ENCODE peak calls at places on chromosomes 6 and 20, in eight cellular contexts. L is cardiac muscle cell, Y is GM12878, J is astrocyte of the spinal cord, M is psoas muscle, D is AG04450, P is AG09309, A is heart left ventricle. K is an unnamed sample.

GRCh38 chr20:61659652-61660346 is 405.9 kb downstream of the TAF4 start:
- DNase-seq in L (no peak), A (no peak), J (no peak), M (peak), P (no peak), Y (no peak), D (no peak), K (no peak)

GRCh38 chr20:63562461-63563185 is 8.7 kb downstream of the FNDC11 start:
- DNase-seq in Y (no peak), P (no peak), D (no peak), L (no peak), J (no peak), A (no peak), M (no peak), K (no peak)

GRCh38 chr6:52642381-52642780 is 28.5 kb upstream of the TMEM14A start:
- DNase-seq in M (no peak), L (no peak), P (no peak), A (no peak), Y (no peak), D (no peak), J (no peak), K (no peak)

GRCh38 chr6:105805581-105806023 is 280.5 kb upstream of the PRDM1 start:
- DNase-seq in M (no peak), D (no peak), J (no peak), L (no peak), A (no peak), Y (no peak), P (no peak), K (peak)

GRCh38 chr6:97626586-97627441 is 343.8 kb upstream of the MMS22L start:
- DNase-seq in M (no peak), P (no peak), L (no peak), J (peak), Y (no peak), A (no peak), D (no peak), K (no peak)

GRCh38 chr20:43188861-43189613 is 669 bp downstream of the PTPRT start:
- DNase-seq in A (no peak), M (no peak), D (no peak), L (no peak), J (no peak), Y (no peak), P (no peak), K (peak)

GRCh38 chr20:48769111-48769879 is 58.5 kb downstream of the PREX1 start:
- DNase-seq in D (no peak), P (no peak), J (no peak), Y (no peak), M (no peak), L (no peak), A (no peak), K (no peak)

GRCh38 chr6:31615748-31616147 is 714 bp downstream of the AIF1 start:
- DNase-seq in P (no peak), L (no peak), D (no peak), Y (no peak), M (no peak), A (no peak), J (no peak), K (no peak)

GRCh38 chr20:49595811-49596545 is 28.0 kb upstream of the PTGIS start:
- DNase-seq in M (peak), J (peak), P (no peak), A (peak), D (no peak), Y (no peak), L (no peak), K (peak)

GRCh38 chr20:57897891-57898290 is 188.1 kb upstream of the PMEPA1 start:
- DNase-seq in L (no peak), A (no peak), M (no peak), J (no peak), P (no peak), D (no peak), Y (no peak), K (no peak)

GRCh38 chr6:45929421-45930361 is 86.0 kb downstream of the CLIC5 start:
- DNase-seq in M (no peak), A (no peak), D (no peak), Y (no peak), L (no peak), P (no peak), J (no peak), K (no peak)

GRCh38 chr6:100099189-100100074 is 105.4 kb upstream of the MCHR2 start:
- DNase-seq in Y (no peak), D (no peak), A (no peak), P (no peak), J (peak), M (no peak), L (peak), K (no peak)

GRCh38 chr6:1608976-1609661 is 596 bp upstream of the FOXC1 start:
- DNase-seq in Y (no peak), D (no peak), M (peak), A (peak), P (no peak), J (peak), L (peak), K (no peak)

GRCh38 chr6:144278659-144279314 is 6.3 kb upstream of the UTRN start:
- DNase-seq in L (no peak), P (no peak), J (no peak), Y (no peak), M (no peak), A (no peak), D (no peak), K (no peak)

GRCh38 chr6:110322151-110323003 is 35.8 kb downstream of the METTL24 start:
- DNase-seq in Y (no peak), A (no peak), L (no peak), J (no peak), D (no peak), M (no peak), P (no peak), K (no peak)

GRCh38 chr20:39103732-39104131 is 141.6 kb downstream of the DHX35 start:
- DNase-seq in D (no peak), Y (no peak), J (no peak), M (no peak), P (no peak), L (no peak), A (no peak), K (no peak)

GRCh38 chr6:79676785-79677736 is 45.9 kb downstream of the SH3BGRL2 start:
- DNase-seq in Y (no peak), L (no peak), J (no peak), M (no peak), A (no peak), P (no peak), D (no peak), K (no peak)

GRCh38 chr6:117976030-117976651 is 69.1 kb downstream of the SLC35F1 start:
- DNase-seq in A (no peak), L (peak), P (peak), D (peak), J (peak), M (no peak), Y (no peak), K (no peak)

GRCh38 chr6:53805725-53806124 is 10.9 kb downstream of the LRRC1 start:
- DNase-seq in J (no peak), Y (no peak), M (no peak), L (no peak), P (no peak), A (no peak), D (no peak), K (no peak)

GRCh38 chr6:137080711-137081110 is 35.9 kb upstream of the IL20RA start:
- DNase-seq in D (no peak), A (no peak), M (no peak), Y (no peak), P (no peak), L (no peak), J (no peak), K (no peak)

GRCh38 chr6:36129889-36130671 is at the start of gene MAPK13:
- DNase-seq in D (no peak), P (no peak), A (no peak), M (no peak), L (no peak), J (no peak), Y (no peak), K (peak)

GRCh38 chr6:145699462-145699861 is 35.9 kb downstream of the EPM2A start:
- DNase-seq in D (peak), J (peak), M (no peak), Y (no peak), P (no peak), A (no peak), L (no peak), K (peak)

GRCh38 chr6:62283828-62284411 is 2.1 kb downstream of the KHDRBS2 start:
- DNase-seq in M (no peak), Y (no peak), P (no peak), J (peak), A (no peak), L (peak), D (no peak), K (no peak)

DNA sequence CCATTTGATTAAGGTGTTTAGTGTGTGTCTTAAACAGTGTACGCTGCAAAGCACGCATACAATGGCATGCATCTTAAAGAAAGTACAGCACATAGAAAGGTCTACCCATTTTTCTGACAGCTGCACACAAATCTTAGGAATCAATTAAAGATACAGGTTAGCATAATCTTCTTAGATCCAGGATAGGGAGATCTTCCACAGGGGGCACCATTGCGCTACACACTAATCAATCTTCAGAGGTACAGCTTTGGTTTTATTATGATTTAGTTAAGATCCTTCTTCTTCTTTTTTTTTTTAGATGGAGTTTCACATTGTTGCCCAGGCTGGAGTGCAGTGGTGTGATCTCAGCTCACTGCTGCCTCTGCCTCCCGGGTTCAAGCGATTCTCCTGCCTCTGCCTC is 63.7 kb upstream of the BEND3 start:
- DNase-seq in A (no peak), D (no peak), M (no peak), J (no peak), P (no peak), Y (no peak), L (no peak), K (peak)
- TF ChIP-seq CTCF in A (no peak), D (peak), M (peak), J (no peak), P (peak), Y (no peak), L (peak), K (peak)

DNA sequence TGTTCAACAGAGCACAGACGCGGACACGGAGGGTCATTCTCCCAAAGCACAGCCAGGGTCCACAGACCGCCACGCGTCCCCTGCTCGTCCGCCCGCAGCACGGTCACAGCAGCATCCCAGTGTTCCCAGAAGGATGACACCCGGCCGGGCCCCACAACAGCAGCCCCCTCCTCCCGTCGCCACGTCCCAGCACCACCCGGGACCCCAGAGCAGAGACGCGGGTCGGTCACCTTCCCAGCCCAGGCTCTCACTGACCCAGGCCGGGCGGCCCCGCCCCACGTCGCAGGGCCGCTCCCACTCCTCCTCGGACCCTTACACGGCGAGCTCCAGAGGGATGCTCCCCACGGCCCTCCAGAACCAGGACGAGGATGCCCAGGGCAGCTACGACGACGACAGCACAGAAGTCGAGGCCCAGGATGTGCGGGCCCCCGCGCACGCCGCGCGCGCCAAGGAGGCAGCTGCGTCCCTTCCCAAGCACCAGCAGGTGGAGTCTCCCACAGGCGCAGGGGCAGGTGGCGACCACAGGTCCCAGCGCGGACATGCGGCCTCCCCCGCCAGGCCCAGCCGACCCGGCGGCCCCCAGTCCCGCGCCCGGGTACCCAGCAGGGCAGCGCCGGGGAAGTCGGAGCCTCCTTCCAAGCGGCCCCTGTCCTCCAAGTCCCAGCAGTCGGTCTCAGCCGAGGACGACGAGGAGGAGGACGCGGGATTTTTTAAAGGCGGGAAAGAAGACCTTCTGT is 64.3 kb downstream of the FNDC1 start:
- DNase-seq in A (no peak), Y (no peak), J (no peak), L (no peak), M (no peak), D (no peak), P (no peak), K (no peak)
- H3K4me3 ChIP-seq in A (no peak), Y (no peak), J (no peak), L (no peak), M (peak), D (no peak), P (no peak), K (no peak)

DNA sequence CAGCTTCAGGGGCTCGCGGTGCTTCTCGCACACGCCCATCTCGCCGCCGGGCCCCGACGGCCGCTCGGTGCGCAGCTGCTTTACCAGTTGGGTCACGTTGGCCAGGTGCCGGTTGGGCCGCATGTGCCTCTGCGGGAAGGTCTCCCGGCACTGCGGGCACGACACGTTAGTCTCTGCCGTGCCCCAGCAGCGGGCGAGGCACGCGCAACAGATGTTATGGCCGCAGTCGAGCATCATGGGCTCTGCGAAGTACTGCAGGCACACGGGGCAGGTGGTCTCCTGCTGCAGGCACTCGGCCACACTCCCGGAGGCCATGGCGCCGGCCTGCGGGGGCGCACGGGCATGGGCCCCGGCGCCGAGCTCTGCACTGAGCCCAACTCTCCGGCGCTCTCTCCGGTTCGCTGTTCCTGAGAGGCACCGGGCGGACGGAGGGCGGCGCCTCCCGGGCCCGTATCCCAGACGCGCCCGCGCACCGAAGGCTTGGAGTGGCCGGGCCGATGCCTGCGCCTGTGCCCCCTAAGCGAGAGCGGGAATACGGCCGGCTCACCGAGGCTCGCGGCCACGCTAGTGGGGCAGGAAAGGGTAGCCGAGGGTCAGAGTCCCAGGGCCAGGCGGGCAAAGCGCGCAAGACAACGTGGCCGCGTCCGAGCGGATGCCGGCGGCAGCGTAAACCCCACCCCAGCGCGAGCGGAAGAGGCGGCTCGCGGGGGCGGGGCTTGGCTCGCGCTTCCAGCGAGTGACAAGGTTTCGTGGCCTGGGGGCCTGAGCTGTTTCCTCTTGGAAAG is at the start of gene TRIM27:
- DNase-seq in D (peak), L (peak), P (no peak), M (peak), A (peak), J (peak), Y (peak), K (peak)
- TF ChIP-seq CTCF in D (no peak), L (no peak), P (no peak), M (peak), A (no peak), J (no peak), Y (no peak), K (no peak)

GRCh38 chr6:2917065-2917464 is 14.0 kb upstream of the SERPINB9 start:
- DNase-seq in D (no peak), Y (no peak), A (no peak), P (no peak), M (no peak), J (no peak), L (no peak), K (no peak)
- H3K4me3 ChIP-seq in D (no peak), Y (no peak), A (no peak), P (no peak), M (no peak), J (no peak), L (no peak), K (no peak)

GRCh38 chr20:41133709-41134361 is 3.5 kb upstream of the PLCG1 start:
- DNase-seq in J (no peak), M (no peak), D (no peak), Y (peak), L (no peak), P (no peak), A (no peak), K (no peak)
- TF ChIP-seq CTCF in J (no peak), M (no peak), D (no peak), Y (no peak), L (no peak), P (no peak), A (no peak), K (no peak)

GRCh38 chr6:34195726-34196115 is 41.0 kb upstream of the HMGA1 start:
- DNase-seq in Y (no peak), L (no peak), A (no peak), J (no peak), P (no peak), M (no peak), D (no peak), K (no peak)
- H3K4me3 ChIP-seq in Y (no peak), L (no peak), A (no peak), J (no peak), P (no peak), M (peak), D (no peak), K (peak)

GRCh38 chr20:2387580-2387979 is 6.9 kb downstream of the TGM6 start:
- DNase-seq in P (no peak), Y (no peak), L (no peak), M (no peak), J (no peak), A (no peak), D (no peak), K (no peak)

GRCh38 chr20:2386516-2387179 is 5.9 kb downstream of the TGM6 start:
- DNase-seq in J (peak), Y (no peak), L (no peak), A (no peak), M (no peak), P (no peak), D (no peak), K (peak)

GRCh38 chr20:2385496-2385895 is 4.8 kb downstream of the TGM6 start:
- DNase-seq in M (no peak), D (no peak), P (no peak), L (no peak), A (no peak), Y (no peak), J (no peak), K (no peak)

GRCh38 chr20:2385026-2385425 is 4.3 kb downstream of the TGM6 start:
- DNase-seq in D (no peak), J (no peak), M (no peak), Y (no peak), P (no peak), A (no peak), L (no peak), K (no peak)

GRCh38 chr20:2387180-2387577 is 6.5 kb downstream of the TGM6 start:
- DNase-seq in P (no peak), J (peak), Y (peak), D (no peak), M (no peak), L (peak), A (no peak), K (no peak)
- TF ChIP-seq CTCF in P (peak), J (peak), Y (peak), D (peak), M (peak), L (peak), A (peak), K (peak)

K was measured in foreskin fibroblast.